ENCODE peak calls at places on chromosomes 12 and 14, in six cellular contexts. B is cardiac muscle cell, V is vagina, A is fibroblast of lung, X is left ventricle myocardium inferior, H is left lung. T is an unnamed sample.
A peak's percentile ranks its signal among the peaks of the same experiment; 100 is the strongest.

GRCh38 chr12:47745485-47746041 is 13.1 kb downstream of the RAPGEF3 start:
- DNase-seq in B (no peak), V (no peak), A (no peak), X (peak; percentile 34), H (no peak), T (no peak)

GRCh38 chr14:44404021-44404420 is 103.1 kb downstream of the FSCB start:
- DNase-seq in B (no peak), V (no peak), A (peak; percentile 12), X (no peak), H (no peak), T (no peak)

GRCh38 chr14:96130854-96131253 is 73.8 kb upstream of the BDKRB2 start:
- DNase-seq in B (no peak), V (no peak), A (peak; percentile 64), X (no peak), H (no peak), T (peak; percentile 49)

GRCh38 chr14:69299286-69300035 is 39.5 kb downstream of the GALNT16 start:
- DNase-seq in B (no peak), V (peak; percentile 79), A (no peak), X (no peak), H (no peak), T (no peak)

GRCh38 chr14:60590907-60591510 is 58.3 kb downstream of the SIX1 start:
- DNase-seq in B (no peak), V (no peak), A (peak; percentile 67), X (no peak), H (no peak), T (peak; percentile 85)

GRCh38 chr12:25242981-25243764 is 7.6 kb downstream of the KRAS start:
- DNase-seq in B (no peak), V (no peak), A (peak; percentile 33), X (no peak), H (no peak), T (no peak)

GRCh38 chr12:65306603-65307501 is 28.4 kb downstream of the MSRB3 start:
- DNase-seq in B (peak; percentile 84), V (no peak), A (peak; percentile 66), X (peak; percentile 50), H (no peak), T (peak; percentile 45)

GRCh38 chr14:70821916-70822705 is 12.8 kb upstream of the MAP3K9 start:
- DNase-seq in B (peak; percentile 62), V (no peak), A (peak; percentile 66), X (peak; percentile 51), H (peak; percentile 67), T (peak; percentile 48)

GRCh38 chr14:47259796-47260195 is 415.6 kb downstream of the MDGA2 start:
- DNase-seq in B (no peak), V (no peak), A (no peak), X (no peak), H (no peak), T (no peak)

GRCh38 chr12:110065540-110065939 is 17.2 kb upstream of the C12orf76 start:
- DNase-seq in B (no peak), V (no peak), A (no peak), X (no peak), H (no peak), T (no peak)

GRCh38 chr12:52350786-52351185 is 16.5 kb downstream of the KRT85 start:
- DNase-seq in B (no peak), V (no peak), A (no peak), X (no peak), H (no peak), T (no peak)

GRCh38 chr12:96876966-96877365 is 30.1 kb upstream of the NEDD1 start:
- DNase-seq in B (no peak), V (no peak), A (peak; percentile 56), X (no peak), H (no peak), T (no peak)

GRCh38 chr14:72849222-72849621 is 44.7 kb downstream of the DPF3 start:
- DNase-seq in B (no peak), V (no peak), A (no peak), X (no peak), H (no peak), T (no peak)

GRCh38 chr12:53220857-53221202 is 11.2 kb downstream of the RARG start:
- DNase-seq in B (peak; percentile 98), V (no peak), A (peak; percentile 96), X (peak; percentile 95), H (peak; percentile 95), T (peak; percentile 94)

GRCh38 chr14:103422981-103423600 is 37.9 kb downstream of the MARK3 start:
- DNase-seq in B (no peak), V (no peak), A (peak; percentile 91), X (no peak), H (no peak), T (peak; percentile 66)

GRCh38 chr12:56084958-56085543 is 5.1 kb downstream of the ERBB3 start:
- DNase-seq in B (peak; percentile 45), V (no peak), A (no peak), X (no peak), H (no peak), T (no peak)

GRCh38 chr12:3336606-3337311 is 154.2 kb upstream of the PRMT8 start:
- DNase-seq in B (no peak), V (no peak), A (peak; percentile 62), X (no peak), H (no peak), T (no peak)

GRCh38 chr12:52925717-52926595 is 21.1 kb upstream of the KRT8 start:
- DNase-seq in B (no peak), V (no peak), A (no peak), X (no peak), H (peak; percentile 66), T (no peak)

GRCh38 chr14:70571139-70571538 is 29.3 kb downstream of the MED6 start:
- DNase-seq in B (no peak), V (no peak), A (no peak), X (no peak), H (no peak), T (no peak)

GRCh38 chr12:26204612-26205289 is 9.4 kb downstream of the SSPN start:
- DNase-seq in B (no peak), V (no peak), A (no peak), X (peak; percentile 36), H (no peak), T (peak; percentile 26)

GRCh38 chr12:106149096-106149784 is 10.5 kb upstream of the NUAK1 start:
- DNase-seq in B (peak; percentile 58), V (no peak), A (no peak), X (no peak), H (no peak), T (peak; percentile 24)

GRCh38 chr14:100731011-100731670 is 4.4 kb downstream of the DLK1 start:
- DNase-seq in B (no peak), V (no peak), A (no peak), X (no peak), H (peak; percentile 1), T (no peak)

GRCh38 chr14:100733152-100733850 is 6.6 kb downstream of the DLK1 start:
- DNase-seq in B (no peak), V (no peak), A (no peak), X (no peak), H (peak; percentile 22), T (no peak)

GRCh38 chr14:100734031-100734990 is 7.6 kb downstream of the DLK1 start:
- DNase-seq in B (no peak), V (no peak), A (no peak), X (no peak), H (peak; percentile 24), T (no peak)

GRCh38 chr14:100731846-100732765 is 5.4 kb downstream of the DLK1 start:
- DNase-seq in B (no peak), V (no peak), A (no peak), X (no peak), H (peak; percentile 12), T (no peak)

GRCh38 chr14:100732766-100733100 is 6.0 kb downstream of the DLK1 start:
- DNase-seq in B (no peak), V (no peak), A (no peak), X (no peak), H (peak; percentile 4), T (no peak)
- TF ChIP-seq CTCF in B (no peak), V (no peak), A (no peak), X (no peak), H (no peak), T (no peak)

DNA sequence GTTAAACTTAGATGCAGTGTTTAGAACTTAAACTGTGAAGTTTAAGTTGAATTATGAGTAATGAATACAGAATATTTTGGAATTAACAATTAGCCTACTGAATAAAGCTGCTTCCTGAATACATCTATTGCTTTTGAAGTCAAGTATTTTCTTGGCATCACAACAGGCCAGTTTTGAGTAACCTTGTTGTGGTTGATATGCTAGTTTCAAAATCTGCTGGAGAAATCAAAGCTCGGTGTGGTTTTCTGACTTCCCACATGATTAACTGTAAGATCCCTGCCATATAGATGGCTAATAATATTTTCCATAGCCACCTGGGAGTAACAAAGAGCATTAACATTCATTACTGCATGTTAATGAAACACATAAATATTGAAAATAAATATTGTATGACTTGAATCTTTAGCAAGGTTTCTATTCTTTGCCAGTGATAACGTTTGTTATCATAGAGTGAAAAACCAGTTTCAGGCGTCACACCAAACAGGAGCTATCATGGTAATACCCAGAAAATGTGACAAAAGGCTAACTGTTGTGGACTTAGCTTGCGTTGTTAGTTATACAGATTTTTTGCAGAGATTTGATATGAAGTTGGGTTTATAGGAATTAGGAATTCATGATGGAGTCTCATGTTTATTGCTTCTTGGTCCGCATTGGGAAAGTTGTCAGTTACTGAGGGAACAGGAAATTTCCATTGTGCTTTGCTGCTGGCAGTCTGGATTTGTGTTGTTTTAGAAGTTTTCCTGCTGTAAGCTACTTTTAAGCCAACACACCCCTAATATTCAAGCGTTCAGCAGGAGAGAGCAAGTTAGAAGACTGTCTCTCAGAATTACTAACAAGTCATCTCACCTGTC is 32.1 kb downstream of the PPFIBP1 start:
- DNase-seq in B (no peak), V (no peak), A (peak; percentile 82), X (no peak), H (no peak), T (peak; percentile 62)
- H3K4me3 ChIP-seq in B (no peak overlapping the region), V (peak overlapping the region; percentile 9), A (peak overlapping the region; percentile 49), X (peak overlapping the region; percentile 47), H (no peak overlapping the region), T (peak overlapping the region; percentile 4)

GRCh38 chr12:1309610-1310009 is 284.8 kb downstream of the FBXL14 start:
- DNase-seq in B (no peak), V (no peak), A (no peak), X (no peak), H (no peak), T (no peak)

GRCh38 chr12:1307796-1308195 is 286.6 kb downstream of the FBXL14 start:
- DNase-seq in B (no peak), V (no peak), A (no peak), X (no peak), H (no peak), T (no peak)

GRCh38 chr12:1311145-1311544 is 283.2 kb downstream of the FBXL14 start:
- DNase-seq in B (no peak), V (no peak), A (no peak), X (no peak), H (no peak), T (no peak)

GRCh38 chr12:1313906-1314305 is 280.5 kb downstream of the FBXL14 start:
- DNase-seq in B (no peak), V (no peak), A (no peak), X (no peak), H (no peak), T (no peak)

GRCh38 chr12:1310684-1311083 is 283.7 kb downstream of the FBXL14 start:
- DNase-seq in B (peak; percentile 13), V (no peak), A (no peak), X (no peak), H (no peak), T (no peak)
- TF ChIP-seq CTCF in B (no peak), V (no peak), A (no peak), X (no peak), H (no peak), T (no peak)

DNA sequence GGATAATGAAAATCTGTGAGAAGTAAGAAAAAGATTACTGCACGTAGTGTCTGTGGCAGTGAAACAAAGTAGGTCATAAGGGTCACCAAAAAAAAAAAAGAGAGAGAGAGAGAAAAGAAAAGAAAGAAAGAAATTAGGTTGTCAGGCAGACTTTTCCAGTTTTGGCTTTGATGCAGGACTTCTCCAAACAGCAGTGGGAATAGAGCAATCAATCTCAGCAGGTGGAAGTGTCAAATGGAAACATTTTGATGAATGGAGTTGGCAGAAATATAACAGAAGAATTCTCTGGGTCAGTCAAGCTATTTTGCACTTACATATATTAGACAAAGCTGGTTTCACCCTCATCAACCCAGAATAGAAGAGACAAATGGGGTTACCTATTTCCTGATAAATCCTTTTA is 745.8 kb downstream of the SLC6A15 start:
- DNase-seq in B (no peak), V (no peak), A (no peak), X (no peak), H (no peak), T (no peak)
- H3K4me3 ChIP-seq in B (no peak overlapping the region), V (no peak overlapping the region), A (no peak overlapping the region), X (no peak overlapping the region), H (no peak overlapping the region), T (no peak overlapping the region)